ENCODE peak calls at places on chromosome 3, in nine cellular contexts. L is body of pancreas, E is right cardiac atrium, F is lung, D is neural progenitor cell, N is aorta, J is iPS DF 6.9, Q is dorsolateral prefrontal cortex, S is MM.1S. O is an unnamed sample.

GRCh38 chr3:25429960-25430941 is 2.2 kb downstream of the RARB start:
- DNase-seq in L (no peak), E (no peak), F (no peak), D (no peak), N (no peak), J (no peak), Q (no peak), S (no peak), O (no peak)

GRCh38 chr3:195395208-195395816 is 47.5 kb downstream of the ACAP2 start:
- DNase-seq in L (no peak), E (no peak), F (no peak), D (no peak), N (no peak), J (no peak), Q (no peak), S (no peak), O (no peak)

GRCh38 chr3:3699816-3700633 is 99.2 kb upstream of the LRRN1 start:
- DNase-seq in L (peak; percentile 60), E (no peak), F (no peak), D (no peak), N (no peak), J (no peak), Q (no peak), S (peak; percentile 79), O (no peak)

GRCh38 chr3:130892759-130893239 is 1.1 kb upstream of the ATP2C1 start:
- DNase-seq in L (peak; percentile 86), E (peak; percentile 42), F (peak; percentile 69), D (peak; percentile 84), N (peak; percentile 68), J (peak; percentile 47), Q (peak; percentile 67), S (peak; percentile 89), O (peak; percentile 9)

GRCh38 chr3:30779686-30780287 is 114.7 kb downstream of the GADL1 start:
- DNase-seq in L (peak; percentile 4), E (no peak), F (no peak), D (peak; percentile 49), N (no peak), J (peak; percentile 20), Q (no peak), S (peak; percentile 15), O (no peak)

GRCh38 chr3:81728766-81729544 is 32.5 kb downstream of the GBE1 start:
- DNase-seq in L (no peak), E (no peak), F (no peak), D (no peak), N (no peak), J (no peak), Q (no peak), S (no peak), O (no peak)

GRCh38 chr3:50221051-50221412 is 15.0 kb upstream of the GNAI2 start:
- DNase-seq in L (no peak), E (peak; percentile 28), F (no peak), D (no peak), N (no peak), J (no peak), Q (no peak), S (no peak), O (no peak)

GRCh38 chr3:65560133-65560532 is 478.6 kb downstream of the MAGI1 start:
- DNase-seq in L (no peak), E (no peak), F (no peak), D (no peak), N (no peak), J (no peak), Q (no peak), S (no peak), O (no peak)

GRCh38 chr3:158106773-158107461 is 697 bp upstream of the SHOX2 start:
- DNase-seq in L (no peak), E (peak; percentile 53), F (no peak), D (peak; percentile 66), N (no peak), J (no peak), Q (no peak), S (peak; percentile 39), O (no peak)

GRCh38 chr3:7695067-7695466 is 806.6 kb upstream of the LMCD1 start:
- DNase-seq in L (no peak), E (no peak), F (no peak), D (no peak), N (no peak), J (no peak), Q (no peak), S (no peak), O (no peak)

GRCh38 chr3:172550347-172550943 is 27.2 kb upstream of the TNFSF10 start:
- DNase-seq in L (no peak), E (no peak), F (no peak), D (no peak), N (no peak), J (no peak), Q (peak; percentile 45), S (no peak), O (no peak)

GRCh38 chr3:104632521-104632920 is 734.2 kb upstream of the ALCAM start:
- DNase-seq in L (no peak), E (no peak), F (no peak), D (no peak), N (no peak), J (no peak), Q (no peak), S (no peak), O (no peak)

GRCh38 chr3:33658971-33659848 is 58.8 kb downstream of the CLASP2 start:
- DNase-seq in L (peak; percentile 73), E (peak; percentile 90), F (peak; percentile 46), D (peak; percentile 89), N (peak; percentile 80), J (no peak), Q (peak; percentile 90), S (peak; percentile 91), O (no peak)

GRCh38 chr3:3170998-3171397 is 8.5 kb downstream of the CRBN start:
- DNase-seq in L (no peak), E (no peak), F (no peak), D (peak; percentile 28), N (no peak), J (no peak), Q (no peak), S (peak; percentile 57), O (no peak)

GRCh38 chr3:111763968-111764367 is 95.1 kb upstream of the PHLDB2 start:
- DNase-seq in L (no peak), E (no peak), F (no peak), D (no peak), N (no peak), J (no peak), Q (no peak), S (no peak), O (no peak)

GRCh38 chr3:111762535-111762934 is 96.5 kb upstream of the PHLDB2 start:
- DNase-seq in L (no peak), E (no peak), F (no peak), D (no peak), N (no peak), J (no peak), Q (no peak), S (no peak), O (no peak)

GRCh38 chr3:111764645-111765091 is 94.4 kb upstream of the PHLDB2 start:
- DNase-seq in L (no peak), E (no peak), F (no peak), D (no peak), N (no peak), J (no peak), Q (no peak), S (no peak), O (no peak)

GRCh38 chr3:111761309-111761795 is 97.7 kb upstream of the PHLDB2 start:
- DNase-seq in L (no peak), E (no peak), F (no peak), D (no peak), N (no peak), J (no peak), Q (peak; percentile 3), S (no peak), O (no peak)

GRCh38 chr3:111763101-111763500 is 96.0 kb upstream of the PHLDB2 start:
- DNase-seq in L (no peak), E (no peak), F (no peak), D (no peak), N (no peak), J (no peak), Q (no peak), S (no peak), O (no peak)
- H3K27ac ChIP-seq in L (peak overlapping the region; percentile 59), E (peak overlapping the region; percentile 68), F (no peak overlapping the region), D (no peak overlapping the region), N (peak overlapping the region; percentile 84), J (no peak overlapping the region), Q (peak overlapping the region; percentile 79), S (no peak overlapping the region), O (peak overlapping the region; percentile 83)

GRCh38 chr3:13376091-13376490 is 44.0 kb downstream of the NUP210 start:
- DNase-seq in L (no peak), E (no peak), F (no peak), D (no peak), N (no peak), J (no peak), Q (no peak), S (no peak), O (no peak)

GRCh38 chr3:13379191-13379830 is 40.8 kb downstream of the NUP210 start:
- DNase-seq in L (peak; percentile 7), E (no peak), F (no peak), D (no peak), N (peak; percentile 71), J (no peak), Q (peak; percentile 69), S (no peak), O (no peak)

GRCh38 chr3:13375464-13375863 is 44.7 kb downstream of the NUP210 start:
- DNase-seq in L (no peak), E (no peak), F (no peak), D (no peak), N (no peak), J (no peak), Q (no peak), S (no peak), O (no peak)

GRCh38 chr3:13377021-13377420 is 43.1 kb downstream of the NUP210 start:
- DNase-seq in L (no peak), E (no peak), F (no peak), D (no peak), N (no peak), J (no peak), Q (no peak), S (no peak), O (no peak)

DNA sequence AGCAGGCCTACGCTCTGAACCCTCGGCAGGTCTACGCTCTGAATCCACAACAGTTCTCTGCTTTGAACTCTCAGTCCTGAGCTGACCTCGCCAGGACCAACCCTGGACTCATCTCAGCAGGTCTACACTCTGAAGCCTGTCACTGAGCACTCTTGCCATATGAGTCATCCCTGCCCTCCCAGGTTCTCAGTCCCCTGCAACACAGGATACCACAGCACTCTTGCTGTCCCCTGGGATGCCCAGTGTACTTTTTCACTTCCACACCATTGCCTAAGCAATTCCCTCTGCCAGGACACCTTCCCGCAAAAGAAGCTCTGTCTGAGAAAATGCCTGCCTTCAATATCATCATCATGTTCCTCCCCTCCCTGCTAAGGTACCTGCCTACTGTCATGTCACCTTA is 42.0 kb downstream of the NUP210 start:
- DNase-seq in L (no peak), E (no peak), F (no peak), D (no peak), N (no peak), J (no peak), Q (no peak), S (no peak), O (no peak)
- H3K27ac ChIP-seq in L (no peak overlapping the region), E (no peak overlapping the region), F (no peak overlapping the region), D (no peak overlapping the region), N (no peak overlapping the region), J (no peak overlapping the region), Q (no peak overlapping the region), S (no peak overlapping the region), O (no peak overlapping the region)

GRCh38 chr3:57556459-57557087 is 499 bp downstream of the PDE12 start:
- DNase-seq in L (peak; percentile 37), E (peak; percentile 73), F (no peak), D (no peak), N (no peak), J (no peak), Q (peak; percentile 7), S (peak; percentile 13), O (no peak)
- H3K27ac ChIP-seq in L (peak overlapping the region; percentile 94), E (peak overlapping the region; percentile 92), F (peak overlapping the region; percentile 97), D (no peak overlapping the region), N (peak overlapping the region; percentile 45), J (no peak overlapping the region), Q (peak overlapping the region; percentile 91), S (peak overlapping the region; percentile 80), O (peak overlapping the region; percentile 92)

GRCh38 chr3:186879776-186880175 is 37.3 kb downstream of the ADIPOQ start:
- DNase-seq in L (no peak), E (no peak), F (no peak), D (no peak), N (no peak), J (no peak), Q (no peak), S (no peak), O (no peak)
- H3K27ac ChIP-seq in L (no peak overlapping the region), E (no peak overlapping the region), F (no peak overlapping the region), D (no peak overlapping the region), N (no peak overlapping the region), J (no peak overlapping the region), Q (no peak overlapping the region), S (no peak overlapping the region), O (no peak overlapping the region)

O was measured in esophagus squamous epithelium.